ENCODE peak calls at places on chromosomes 6 and 20, in five cellular contexts. E is heart right ventricle, O is tibial artery, Q is GM23248, N is cardiac muscle cell. G is an unnamed sample. For H3K4me1, the result is how much of the 10 kb centered on the place peaks cover.

GRCh38 chr20:11522359-11522758 is 395.3 kb upstream of the BTBD3 start:
- DNase-seq in O (no peak), N (no peak), Q (peak), E (no peak), G (no peak)

GRCh38 chr20:38184098-38184497 is 19.0 kb upstream of the TGM2 start:
- DNase-seq in O (no peak), N (no peak), Q (no peak), E (no peak), G (no peak)

GRCh38 chr6:146210406-146211068 is 181.7 kb downstream of the GRM1 start:
- DNase-seq in E (no peak), Q (no peak), O (no peak), N (no peak), G (no peak)

GRCh38 chr20:4090756-4091331 is 75.5 kb upstream of the RNF24 start:
- DNase-seq in E (no peak), N (no peak), Q (peak), O (no peak), G (no peak)

GRCh38 chr6:3202999-3203696 is 24.3 kb downstream of the TUBB2B start:
- DNase-seq in O (no peak), E (no peak), N (no peak), Q (peak), G (no peak)

GRCh38 chr6:37024665-37025337 is 19.3 kb downstream of the FGD2 start:
- DNase-seq in E (no peak), N (no peak), O (no peak), Q (peak), G (no peak)

GRCh38 chr6:89667872-89668556 is 29.5 kb upstream of the LYRM2 start:
- DNase-seq in E (no peak), O (no peak), Q (no peak), N (no peak), G (no peak)

GRCh38 chr20:19264191-19264590 is 51.7 kb downstream of the SLC24A3 start:
- DNase-seq in N (no peak), E (no peak), Q (no peak), O (no peak), G (no peak)

GRCh38 chr6:69232506-69233194 is 564.2 kb downstream of the LMBRD1 start:
- DNase-seq in N (peak), O (peak), Q (peak), E (peak), G (peak)

GRCh38 chr20:18907353-18907752 is 93.8 kb downstream of the SCP2D1 start:
- DNase-seq in O (no peak), Q (no peak), E (no peak), N (no peak), G (no peak)

GRCh38 chr20:48818481-48818987 is 9.3 kb downstream of the PREX1 start:
- DNase-seq in N (no peak), E (no peak), O (no peak), Q (no peak), G (peak)

GRCh38 chr6:140463312-140463710 is 1088.9 kb upstream of the CITED2 start:
- DNase-seq in Q (no peak), E (no peak), N (no peak), O (no peak), G (no peak)

GRCh38 chr6:169589699-169590257 is 112.1 kb downstream of the WDR27 start:
- DNase-seq in N (no peak), E (no peak), Q (peak), O (no peak), G (no peak)

GRCh38 chr6:150631283-150631981 is 31.7 kb downstream of the PLEKHG1 start:
- DNase-seq in E (no peak), N (no peak), O (no peak), Q (no peak), G (no peak)

GRCh38 chr6:152635949-152636674 is 1.1 kb downstream of the SYNE1 start:
- DNase-seq in O (no peak), N (peak), E (peak), Q (peak), G (no peak)

GRCh38 chr6:116827561-116828240 is 1.2 kb downstream of the GPRC6A start:
- DNase-seq in N (no peak), Q (no peak), E (no peak), O (no peak), G (no peak)

GRCh38 chr20:49346682-49347081 is 68.8 kb upstream of the ZNFX1 start:
- DNase-seq in N (no peak), E (no peak), O (no peak), Q (peak), G (no peak)

GRCh38 chr6:142903806-142904205 is 41.2 kb downstream of the HIVEP2 start:
- DNase-seq in O (no peak), N (no peak), Q (peak), E (no peak), G (no peak)

GRCh38 chr20:46151936-46152335 is 33.8 kb downstream of the CD40 start:
- DNase-seq in O (no peak), N (no peak), Q (no peak), E (no peak), G (no peak)

GRCh38 chr6:18457065-18457817 is 70.1 kb downstream of the RNF144B start:
- DNase-seq in O (no peak), N (no peak), Q (no peak), E (no peak), G (no peak)

GRCh38 chr20:36645998-36646397 is at the start of gene SLA2:
- DNase-seq in Q (no peak), E (no peak), O (no peak), N (no peak), G (peak)

GRCh38 chr6:97697450-97697849 is 414.4 kb upstream of the MMS22L start:
- DNase-seq in Q (peak), O (no peak), E (no peak), N (no peak), G (no peak)

GRCh38 chr6:2749972-2750600 is 636 bp downstream of the MYLK4 start:
- DNase-seq in Q (peak), N (peak), E (peak), O (no peak), G (peak)

GRCh38 chr6:46899636-46900035 is 22.1 kb downstream of the ADGRF5 start:
- DNase-seq in E (no peak), Q (no peak), N (no peak), O (no peak), G (no peak)

GRCh38 chr6:106746660-106747059 is 117.3 kb downstream of the QRSL1 start:
- DNase-seq in E (no peak), N (peak), Q (peak), O (no peak), G (no peak)

GRCh38 chr20:36836591-36837329 is 39.2 kb upstream of the TLDC2 start:
- DNase-seq in N (peak), Q (peak), O (no peak), E (peak), G (peak)

GRCh38 chr6:106167105-106167814 is 81.1 kb downstream of the PRDM1 start:
- DNase-seq in Q (no peak), O (no peak), N (no peak), E (no peak), G (no peak)

GRCh38 chr6:21158149-21158548 is 435.4 kb upstream of the SOX4 start:
- DNase-seq in N (no peak), Q (no peak), O (no peak), E (no peak), G (no peak)

GRCh38 chr20:50546729-50547314 is 36.6 kb downstream of the PTPN1 start:
- DNase-seq in N (no peak), E (no peak), Q (peak), O (no peak), G (peak)
- H3K4me1 ChIP-seq in N (under half), E (under half), Q (under half), O (under half), G (half or more)

GRCh38 chr6:6386010-6386409 is 65.5 kb upstream of the F13A1 start:
- DNase-seq in O (peak), Q (no peak), E (no peak), N (no peak), G (no peak)
- H3K4me1 ChIP-seq in O (under half), Q (under half), E (under half), N (under half), G (under half)

GRCh38 chr6:56660374-56660730 is 17.7 kb upstream of the DST start:
- DNase-seq in Q (no peak), E (no peak), O (no peak), N (no peak), G (no peak)
- H3K4me1 ChIP-seq in Q (under half), E (half or more), O (under half), N (under half), G (half or more)

GRCh38 chr6:6611486-6611885 is 23.0 kb downstream of the LY86 start:
- DNase-seq in N (no peak), O (no peak), E (no peak), Q (no peak), G (no peak)
- H3K4me1 ChIP-seq in N (under half), O (under half), E (under half), Q (under half), G (under half)

DNA sequence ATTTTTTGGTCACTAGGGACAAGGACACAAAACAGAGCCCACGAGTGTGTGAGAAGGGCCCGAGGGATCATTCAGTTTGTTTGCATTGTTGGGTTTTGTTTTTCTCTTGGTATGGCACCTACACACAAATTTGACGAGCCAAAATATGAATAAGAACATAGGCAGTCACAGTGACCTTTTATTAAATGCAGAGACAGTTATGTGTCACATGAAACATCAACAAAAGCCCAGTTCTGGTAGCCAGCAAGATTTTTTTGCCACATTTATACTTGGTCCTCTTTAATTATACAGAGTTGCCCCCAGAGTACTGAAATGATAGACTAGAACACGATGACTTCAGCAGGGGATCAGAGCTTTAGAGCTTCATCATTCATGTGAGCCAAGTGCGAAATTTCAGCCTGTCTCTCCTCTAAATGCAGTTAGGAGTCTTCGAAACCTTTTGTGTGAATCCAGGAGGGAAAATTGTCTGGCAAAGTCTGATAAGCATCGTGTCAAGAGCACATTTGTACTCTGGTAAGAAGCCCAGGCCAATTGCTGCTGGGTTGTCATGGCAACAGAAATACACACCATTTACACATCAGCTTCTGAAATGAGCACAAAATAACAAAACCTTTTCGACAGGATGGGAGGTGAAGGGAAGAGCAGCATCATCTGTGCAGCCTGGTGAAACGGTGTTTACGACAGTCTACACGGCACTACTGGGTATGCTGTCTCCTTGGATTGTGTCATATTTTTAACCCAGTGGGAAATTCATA is 79.2 kb upstream of the RIPOR2 start:
- DNase-seq in E (no peak), O (peak), N (no peak), Q (peak), G (no peak)
- H3K4me1 ChIP-seq in E (under half), O (under half), N (under half), Q (half or more), G (under half)

GRCh38 chr6:125819927-125820326 is 29.2 kb downstream of the NCOA7 start:
- DNase-seq in N (no peak), E (no peak), Q (no peak), O (no peak), G (no peak)

GRCh38 chr6:125815050-125815910 is 24.5 kb downstream of the NCOA7 start:
- DNase-seq in E (no peak), Q (no peak), O (no peak), N (no peak), G (no peak)

GRCh38 chr6:125816828-125817280 is 26.1 kb downstream of the NCOA7 start:
- DNase-seq in E (no peak), Q (peak), N (no peak), O (no peak), G (no peak)

GRCh38 chr6:125818659-125819297 is 28.0 kb downstream of the NCOA7 start:
- DNase-seq in N (no peak), Q (peak), O (no peak), E (no peak), G (no peak)

DNA sequence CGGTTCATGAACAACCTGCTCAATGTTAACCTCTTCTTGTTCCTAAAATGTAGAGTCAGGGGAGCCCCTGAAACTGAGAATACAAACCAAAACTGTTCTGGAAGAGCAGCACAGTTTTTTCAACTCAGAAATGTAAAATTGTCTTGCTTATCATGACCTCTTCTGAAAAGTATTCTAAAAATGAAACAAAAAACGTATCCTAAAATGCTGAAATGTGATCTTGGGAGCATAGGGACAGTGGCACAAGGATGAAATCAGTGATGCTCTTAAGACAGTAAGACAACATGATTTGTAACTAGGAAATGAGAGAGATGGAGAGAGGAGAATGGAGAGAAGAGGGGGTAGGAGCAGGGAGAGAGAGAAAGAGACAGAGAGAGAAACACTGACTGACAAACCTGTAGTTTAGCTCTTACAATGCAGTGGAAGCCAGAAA is 27.5 kb downstream of the NCOA7 start:
- DNase-seq in Q (peak), O (no peak), N (no peak), E (no peak), G (no peak)
- H3K4me1 ChIP-seq in Q (under half), O (under half), N (under half), E (under half), G (under half)

GRCh38 chr6:167094436-167094819 is 28.5 kb upstream of the CCR6 start:
- DNase-seq in N (peak), Q (no peak), E (no peak), O (no peak), G (no peak)
- H3K4me1 ChIP-seq in N (under half), Q (under half), E (under half), O (under half), G (under half)

GRCh38 chr20:9457055-9457454 is 57.3 kb upstream of the LAMP5 start:
- DNase-seq in E (no peak), N (no peak), Q (no peak), O (no peak), G (no peak)
- H3K4me1 ChIP-seq in E (under half), N (under half), Q (under half), O (under half), G (under half)

G was measured in transverse colon.